ENCODE peak calls at places on chromosomes 6 and 20, in eight cellular contexts. B is ovary, H is upper lobe of right lung, D is neural progenitor cell, P is astrocyte, L is ascending aorta, G is heart right ventricle, U is GM23338. O is an unnamed sample.
A peak's percentile ranks its signal among the peaks of the same experiment; 100 is the strongest.

GRCh38 chr6:46948699-46949098 is 27.0 kb upstream of the ADGRF5 start:
- DNase-seq in B (no peak), H (no peak), D (peak; percentile 49), P (peak; percentile 39), L (no peak), G (no peak), U (no peak), O (no peak)

GRCh38 chr6:36649721-36650484 is 28.6 kb upstream of the CDKN1A start:
- DNase-seq in B (no peak), H (no peak), D (no peak), P (no peak), L (no peak), G (no peak), U (no peak), O (no peak)

GRCh38 chr6:33781105-33781975 is 7.6 kb downstream of the LEMD2 start:
- DNase-seq in B (no peak), H (no peak), D (peak; percentile 84), P (peak; percentile 53), L (no peak), G (peak; percentile 45), U (peak; percentile 82), O (peak; percentile 61)

GRCh38 chr6:148328876-148329567 is 13.6 kb upstream of the SASH1 start:
- DNase-seq in B (no peak), H (no peak), D (no peak), P (peak; percentile 58), L (no peak), G (no peak), U (no peak), O (no peak)

GRCh38 chr6:4224082-4224978 is 89.0 kb upstream of the ECI2 start:
- DNase-seq in B (no peak), H (no peak), D (no peak), P (peak; percentile 81), L (no peak), G (no peak), U (no peak), O (no peak)

GRCh38 chr6:138044458-138044857 is 62.8 kb downstream of the PERP start:
- DNase-seq in B (no peak), H (no peak), D (no peak), P (no peak), L (no peak), G (no peak), U (no peak), O (no peak)

GRCh38 chr6:134647861-134648260 is 302.0 kb downstream of the ALDH8A1 start:
- DNase-seq in B (no peak), H (no peak), D (no peak), P (no peak), L (no peak), G (no peak), U (no peak), O (no peak)

GRCh38 chr6:28258877-28259777 is at the start of gene NKAPL:
- DNase-seq in B (peak; percentile 83), H (peak; percentile 89), D (no peak), P (peak; percentile 51), L (peak; percentile 90), G (peak; percentile 88), U (peak; percentile 61), O (no peak)

GRCh38 chr6:134846865-134847264 is 103.0 kb downstream of the ALDH8A1 start:
- DNase-seq in B (no peak), H (no peak), D (no peak), P (no peak), L (no peak), G (no peak), U (no peak), O (no peak)

GRCh38 chr20:51523276-51524013 is 19.1 kb downstream of the NFATC2 start:
- DNase-seq in B (no peak), H (no peak), D (no peak), P (no peak), L (no peak), G (no peak), U (no peak), O (no peak)

GRCh38 chr20:20084296-20084752 is 32.0 kb downstream of the CFAP61 start:
- DNase-seq in B (no peak), H (no peak), D (no peak), P (no peak), L (no peak), G (no peak), U (no peak), O (no peak)

GRCh38 chr20:25279403-25279802 is 31.5 kb downstream of the PYGB start:
- DNase-seq in B (no peak), H (no peak), D (no peak), P (peak; percentile 12), L (no peak), G (no peak), U (no peak), O (no peak)

GRCh38 chr6:139407718-139408222 is 33.3 kb upstream of the CITED2 start:
- DNase-seq in B (no peak), H (no peak), D (peak; percentile 17), P (peak; percentile 100), L (no peak), G (no peak), U (no peak), O (no peak)

GRCh38 chr6:129186988-129187387 is 304.1 kb downstream of the LAMA2 start:
- DNase-seq in B (no peak), H (no peak), D (no peak), P (peak; percentile 74), L (no peak), G (no peak), U (no peak), O (no peak)

GRCh38 chr20:25197173-25197869 is 1.8 kb downstream of the ENTPD6 start:
- DNase-seq in B (no peak), H (no peak), D (no peak), P (no peak), L (no peak), G (no peak), U (peak; percentile 27), O (no peak)

GRCh38 chr6:137471497-137471896 is 22.7 kb downstream of the OLIG3 start:
- DNase-seq in B (no peak), H (no peak), D (no peak), P (no peak), L (no peak), G (no peak), U (no peak), O (no peak)

GRCh38 chr20:37511605-37512275 is 9.3 kb upstream of the NNAT start:
- DNase-seq in B (no peak), H (no peak), D (no peak), P (peak; percentile 68), L (no peak), G (no peak), U (no peak), O (no peak)

GRCh38 chr20:3405139-3405538 is 2.3 kb downstream of the DNAAF9 start:
- DNase-seq in B (no peak), H (no peak), D (no peak), P (no peak), L (no peak), G (no peak), U (no peak), O (no peak)

GRCh38 chr6:125753218-125753936 is 3.9 kb downstream of the HEY2 start:
- DNase-seq in B (no peak), H (no peak), D (peak; percentile 8), P (no peak), L (no peak), G (no peak), U (peak; percentile 34), O (no peak)

DNA sequence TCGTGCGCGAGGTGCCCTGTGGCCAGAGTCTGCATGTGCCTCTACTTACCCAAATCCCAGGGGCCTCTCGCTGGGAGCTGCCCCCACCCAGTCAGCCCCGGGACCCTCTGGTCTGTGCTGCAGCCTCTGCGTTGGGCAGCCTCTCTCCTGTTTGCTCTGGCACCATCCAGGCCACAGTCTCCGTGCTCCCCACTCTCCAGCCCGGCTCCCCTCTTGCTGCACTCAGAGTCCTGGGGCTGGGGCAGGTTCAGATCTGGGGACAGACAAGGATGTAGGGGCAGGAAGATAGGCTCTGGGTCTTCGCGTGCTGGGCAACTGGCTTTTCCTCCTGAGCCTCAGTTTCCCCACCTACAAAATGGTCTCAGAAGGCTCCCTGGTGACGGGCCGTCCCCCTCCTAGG is 70.8 kb upstream of the GATA5 start:
- DNase-seq in B (no peak), H (no peak), D (no peak), P (no peak), L (no peak), G (no peak), U (no peak), O (no peak)
- H3K4me1 ChIP-seq in B (no peaks in the 10 kb centered on the region), H (peaks cover 4% of the 10 kb centered on the region), D (peaks cover 20% of the 10 kb centered on the region), P (no peaks in the 10 kb centered on the region), L (peaks cover 8% of the 10 kb centered on the region), G (peaks cover 28% of the 10 kb centered on the region), U (peaks cover 3% of the 10 kb centered on the region), O (no peaks in the 10 kb centered on the region)

GRCh38 chr6:41736800-41737555 is 1.6 kb upstream of the TFEB start:
- DNase-seq in B (no peak), H (no peak), D (no peak), P (no peak), L (no peak), G (no peak), U (no peak), O (no peak)
- H3K27ac ChIP-seq in B (no peak overlapping the region), H (no peak overlapping the region), D (no peak overlapping the region), P (no peak overlapping the region), L (no peak overlapping the region), G (no peak overlapping the region), U (no peak overlapping the region), O (no peak overlapping the region)

DNA sequence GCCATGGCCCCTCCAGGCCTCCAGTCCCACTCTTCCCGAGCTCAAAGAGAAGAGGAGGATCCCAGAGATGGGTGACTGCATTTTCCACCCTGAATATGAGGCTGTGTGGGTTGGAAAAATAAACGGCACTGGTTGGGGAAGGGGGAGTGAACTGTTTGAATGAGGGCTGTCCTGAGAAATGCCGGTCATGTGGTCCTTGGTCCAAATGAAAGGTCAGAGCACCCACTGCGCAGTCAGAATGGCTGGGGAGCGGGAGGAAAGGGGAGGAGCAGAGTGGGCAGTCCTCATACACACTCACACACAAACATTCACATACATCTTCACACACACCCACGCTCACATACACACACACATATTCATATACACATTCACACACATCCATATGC is 83.1 kb downstream of the MRPL14 start:
- DNase-seq in B (no peak), H (no peak), D (no peak), P (no peak), L (no peak), G (no peak), U (no peak), O (no peak)
- H3K4me1 ChIP-seq in B (no peaks in the 10 kb centered on the region), H (no peaks in the 10 kb centered on the region), D (peaks cover 43% of the 10 kb centered on the region), P (peaks cover 39% of the 10 kb centered on the region), L (peaks cover 12% of the 10 kb centered on the region), G (peaks cover 44% of the 10 kb centered on the region), U (peaks cover 19% of the 10 kb centered on the region), O (peaks cover 15% of the 10 kb centered on the region)

GRCh38 chr20:54456972-54457371 is 18.4 kb upstream of the DOK5 start:
- DNase-seq in B (no peak), H (no peak), D (no peak), P (no peak), L (no peak), G (no peak), U (peak; percentile 26), O (no peak)

GRCh38 chr20:54456423-54456822 is 19.0 kb upstream of the DOK5 start:
- DNase-seq in B (no peak), H (no peak), D (no peak), P (no peak), L (no peak), G (no peak), U (no peak), O (no peak)

GRCh38 chr20:54454982-54455381 is 20.4 kb upstream of the DOK5 start:
- DNase-seq in B (no peak), H (no peak), D (no peak), P (no peak), L (no peak), G (no peak), U (no peak), O (no peak)

GRCh38 chr20:54459279-54459678 is 16.1 kb upstream of the DOK5 start:
- DNase-seq in B (no peak), H (no peak), D (no peak), P (no peak), L (no peak), G (no peak), U (no peak), O (no peak)

GRCh38 chr20:54458219-54458618 is 17.2 kb upstream of the DOK5 start:
- DNase-seq in B (no peak), H (no peak), D (no peak), P (no peak), L (no peak), G (no peak), U (no peak), O (no peak)
- H3K27ac ChIP-seq in B (no peak overlapping the region), H (no peak overlapping the region), D (no peak overlapping the region), P (no peak overlapping the region), L (no peak overlapping the region), G (no peak overlapping the region), U (no peak overlapping the region), O (no peak overlapping the region)